ENCODE peak calls at places on chromosomes 11 and 22, in five cellular contexts. U is HepG2, V is K562, W is GM12878, S is H1. T is an unnamed sample.

GRCh38 chr11:118223576-118223975 is 1.2 kb downstream of the JAML start:
- DNase-seq in W (no peak), S (no peak), U (no peak), V (no peak), T (no peak)

GRCh38 chr11:46200537-46201281 is 76.8 kb upstream of the CREB3L1 start:
- DNase-seq in V (no peak), W (no peak), U (no peak), S (no peak), T (no peak)

GRCh38 chr11:60182546-60183330 is at the start of gene MS4A6A:
- DNase-seq in W (no peak), U (no peak), V (no peak), S (no peak), T (no peak)

GRCh38 chr11:109970516-109971183 is 122.5 kb upstream of the ZC3H12C start:
- DNase-seq in U (no peak), V (no peak), S (no peak), W (peak), T (no peak)

GRCh38 chr22:30040499-30041055 is 39.7 kb upstream of the HORMAD2 start:
- DNase-seq in V (no peak), U (no peak), W (no peak), S (no peak), T (no peak)

GRCh38 chr22:19885841-19886592 is 31.3 kb upstream of the GNB1L start:
- DNase-seq in V (no peak), S (no peak), U (no peak), W (no peak), T (no peak)

GRCh38 chr11:79438631-79439429 is 2.0 kb downstream of the TENM4 start:
- DNase-seq in W (no peak), U (no peak), S (no peak), V (no peak), T (peak)

GRCh38 chr11:134359646-134360045 is 27.9 kb downstream of the GLB1L2 start:
- DNase-seq in S (no peak), W (no peak), U (no peak), V (no peak), T (no peak)

GRCh38 chr22:44449061-44449682 is 48.9 kb downstream of the RTL6 start:
- DNase-seq in W (no peak), V (peak), U (no peak), S (no peak), T (no peak)

GRCh38 chr11:47216141-47216798 is 1.5 kb downstream of the DDB2 start:
- DNase-seq in V (peak), U (peak), S (no peak), W (peak), T (peak)

GRCh38 chr22:28923826-28924732 is 40.7 kb downstream of the ZNRF3 start:
- DNase-seq in S (no peak), W (no peak), U (peak), V (no peak), T (peak)

GRCh38 chr11:116976941-116977570 is 121.2 kb downstream of the SIK3 start:
- DNase-seq in U (no peak), S (no peak), V (no peak), W (no peak), T (no peak)

GRCh38 chr11:134433806-134434205 is 21.8 kb upstream of the B3GAT1 start:
- DNase-seq in U (no peak), V (no peak), S (no peak), W (no peak), T (no peak)

GRCh38 chr22:45200862-45201511 is 37.3 kb downstream of the NUP50 start:
- DNase-seq in W (no peak), V (no peak), U (no peak), S (no peak), T (peak)

GRCh38 chr11:69512136-69512535 is 30.7 kb downstream of the LINC01488 start:
- DNase-seq in W (no peak), V (no peak), U (no peak), S (no peak), T (no peak)

GRCh38 chr11:69512790-69513189 is 31.3 kb downstream of the LINC01488 start:
- DNase-seq in S (no peak), U (no peak), W (no peak), V (no peak), T (no peak)

GRCh38 chr11:69510471-69511357 is 29.3 kb downstream of the LINC01488 start:
- DNase-seq in V (peak), W (no peak), U (no peak), S (no peak), T (no peak)

GRCh38 chr11:69509846-69510390 is 28.5 kb downstream of the LINC01488 start:
- DNase-seq in V (no peak), U (no peak), W (no peak), S (no peak), T (no peak)

DNA sequence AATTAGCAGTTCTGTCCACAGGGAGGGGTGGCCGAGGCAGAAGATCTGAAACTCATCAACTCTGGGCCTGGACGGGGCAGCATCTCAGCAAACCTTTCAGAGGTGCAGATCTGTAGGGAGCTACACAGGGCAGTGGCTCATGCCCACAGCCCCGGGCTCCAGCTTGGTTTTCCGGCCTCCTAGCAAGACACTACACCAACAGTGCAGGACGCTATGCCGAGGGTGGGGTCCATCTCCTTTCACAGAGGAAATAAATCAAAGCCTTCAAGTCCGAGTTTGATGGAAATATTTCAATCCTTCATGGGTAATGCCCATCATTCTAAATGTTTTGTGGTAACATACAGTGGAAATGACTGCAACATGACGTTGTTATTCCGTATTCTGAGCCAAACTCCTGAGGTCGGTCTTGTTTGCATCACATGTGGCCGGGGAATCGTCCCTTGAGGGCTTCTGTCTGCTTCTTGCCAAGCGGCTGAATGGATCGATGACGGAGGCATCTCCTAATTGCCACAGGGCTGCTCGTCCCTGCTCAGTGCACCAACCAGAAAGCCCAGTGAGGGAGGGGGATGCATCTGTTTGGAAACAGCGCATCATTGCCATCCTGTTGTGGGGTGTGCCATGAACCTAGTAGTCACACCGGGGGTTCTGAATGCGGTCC is 30.0 kb downstream of the LINC01488 start:
- DNase-seq in V (no peak), S (no peak), U (no peak), W (no peak), T (no peak)
- TF ChIP-seq USF2 in V (no peak), S (no peak), U (no peak), W (no peak), T (no peak)

GRCh38 chr11:12483604-12484003 is 106.2 kb downstream of the PARVA start:
- DNase-seq in S (no peak), W (no peak), U (no peak), V (no peak), T (no peak)
- TF ChIP-seq POLR2AphosphoS5 in S (no peak), W (no peak), U (no peak), V (no peak), T (no peak)

GRCh38 chr22:26975381-26975780 is 318.0 kb downstream of the MIAT start:
- DNase-seq in S (no peak), V (no peak), U (no peak), W (no peak), T (no peak)
- TF ChIP-seq USF2 in S (no peak), V (no peak), U (no peak), W (no peak), T (no peak)

GRCh38 chr22:47132428-47132825 is 370.0 kb downstream of the TBC1D22A start:
- DNase-seq in V (no peak), S (no peak), U (no peak), W (no peak), T (no peak)
- TF ChIP-seq POLR2AphosphoS5 in V (no peak), S (no peak), U (no peak), W (no peak), T (no peak)

GRCh38 chr11:64767344-64768299 is 7.8 kb upstream of the PYGM start:
- DNase-seq in U (peak), W (no peak), V (peak), S (no peak), T (peak)
- TF ChIP-seq USF2 in U (no peak), W (no peak), V (no peak), S (no peak), T (no peak)

DNA sequence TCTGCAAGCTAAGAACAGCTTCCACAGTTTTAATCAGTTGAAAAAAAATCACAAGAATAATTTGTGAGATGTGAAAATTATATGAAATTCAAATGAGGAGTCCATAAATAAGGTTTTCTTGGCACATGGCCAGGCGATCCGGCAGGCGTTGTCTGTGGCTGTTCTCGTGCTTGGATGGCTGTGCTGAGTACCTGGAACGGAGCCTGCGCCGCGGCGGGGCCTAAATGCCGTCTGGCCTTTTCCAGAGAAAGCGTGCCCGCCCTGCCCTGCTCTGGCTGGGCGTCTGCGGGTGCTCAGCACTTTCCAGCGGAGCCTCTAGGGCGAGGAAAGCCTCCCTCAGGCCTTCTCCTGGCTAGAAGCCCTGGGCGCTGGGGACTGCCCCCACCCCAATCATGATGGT is 41.8 kb downstream of the OSBPL5 start:
- DNase-seq in W (no peak), U (no peak), S (no peak), V (no peak), T (peak)
- TF ChIP-seq POLR2AphosphoS5 in W (no peak), U (no peak), S (no peak), V (no peak), T (no peak)

GRCh38 chr22:25050566-25050965 is 98.0 kb downstream of the KIAA1671 start:
- DNase-seq in V (no peak), S (no peak), U (no peak), W (no peak), T (no peak)

GRCh38 chr22:25053153-25053805 is 100.8 kb downstream of the KIAA1671 start:
- DNase-seq in U (peak), S (no peak), W (no peak), V (no peak), T (no peak)

GRCh38 chr22:25049770-25050169 is 97.3 kb downstream of the KIAA1671 start:
- DNase-seq in S (no peak), U (no peak), W (no peak), V (no peak), T (no peak)

GRCh38 chr22:25051073-25051472 is 98.6 kb downstream of the KIAA1671 start:
- DNase-seq in U (no peak), S (no peak), W (no peak), V (no peak), T (peak)

GRCh38 chr22:25051983-25052710 is 99.6 kb downstream of the KIAA1671 start:
- DNase-seq in W (no peak), U (peak), S (no peak), V (no peak), T (peak)
- TF ChIP-seq USF2 in W (no peak), U (no peak), S (no peak), V (no peak), T (no peak)

T was measured in SK-N-SH.